ENCODE peak calls at places on chromosomes 11 and 22, in ten cellular contexts. E is HCT116, W is fibroblast of the aortic adventitia, F is GM06990, Z is mucosa of descending colon, X is stomach, N is Peyer's patch, C is brain microvascular endothelial cell, O is A549, U is BJ. J is an unnamed sample.

GRCh38 chr11:134640971-134641968 is 229.2 kb upstream of the B3GAT1 start:
- DNase-seq in E (no peak), N (no peak), X (no peak), W (no peak), Z (no peak), C (no peak), O (no peak), U (no peak), F (no peak), J (no peak)

GRCh38 chr22:27749597-27750225 is 51.8 kb downstream of the MN1 start:
- DNase-seq in F (no peak), Z (no peak), N (no peak), C (peak; percentile 6), O (no peak), X (no peak), U (no peak), W (peak; percentile 71), E (no peak), J (peak; percentile 72)

GRCh38 chr11:31412946-31413345 is 43.3 kb downstream of the DNAJC24 start:
- DNase-seq in W (peak; percentile 42), N (no peak), E (no peak), O (no peak), U (peak; percentile 28), F (no peak), Z (no peak), X (no peak), C (peak; percentile 15), J (peak; percentile 38)

GRCh38 chr11:313304-313786 is 495 bp upstream of the IFITM1 start:
- DNase-seq in O (no peak), U (no peak), F (peak; percentile 66), W (no peak), Z (peak; percentile 53), N (no peak), E (no peak), C (no peak), X (no peak), J (peak; percentile 51)

GRCh38 chr11:48116843-48117242 is 99.8 kb upstream of the OR4B1 start:
- DNase-seq in U (no peak), O (peak; percentile 35), C (no peak), W (no peak), Z (no peak), F (no peak), N (no peak), X (no peak), E (no peak), J (peak; percentile 55)

GRCh38 chr22:17917490-17917983 is 106.8 kb downstream of the MICAL3 start:
- DNase-seq in N (peak; percentile 93), E (no peak), U (no peak), X (no peak), C (no peak), F (peak; percentile 57), O (no peak), Z (peak; percentile 79), W (no peak), J (no peak)

GRCh38 chr11:8838248-8838647 is 72.7 kb upstream of the AKIP1 start:
- DNase-seq in X (no peak), F (no peak), O (no peak), Z (no peak), E (no peak), N (no peak), U (peak; percentile 98), C (peak; percentile 59), W (peak; percentile 70), J (peak; percentile 87)

GRCh38 chr11:128860571-128861361 is 6.3 kb downstream of the KCNJ1 start:
- DNase-seq in N (no peak), W (peak; percentile 7), U (peak; percentile 53), E (no peak), O (no peak), C (no peak), Z (no peak), X (no peak), F (no peak), J (peak; percentile 12)

GRCh38 chr11:59223611-59224010 is 10.9 kb upstream of the MPEG1 start:
- DNase-seq in U (no peak), E (no peak), N (no peak), O (no peak), F (no peak), Z (no peak), W (no peak), X (no peak), C (no peak), J (peak; percentile 45)

GRCh38 chr11:130215531-130216220 is 56.1 kb downstream of the ST14 start:
- DNase-seq in F (no peak), X (peak; percentile 24), O (no peak), C (no peak), U (no peak), W (no peak), Z (peak; percentile 30), E (no peak), N (peak; percentile 44), J (no peak)

GRCh38 chr11:88104408-88104807 is 70.8 kb downstream of the RAB38 start:
- DNase-seq in Z (no peak), N (no peak), W (no peak), E (no peak), F (no peak), X (no peak), U (no peak), O (peak; percentile 48), C (no peak), J (no peak)

GRCh38 chr11:118544010-118544646 is 13.1 kb downstream of the TMEM25 start:
- DNase-seq in U (no peak), Z (no peak), W (no peak), F (no peak), N (peak; percentile 11), X (no peak), C (no peak), E (no peak), O (no peak), J (no peak)

GRCh38 chr11:97345031-97345430 is 955.2 kb downstream of the JRKL start:
- DNase-seq in U (no peak), E (no peak), X (no peak), N (no peak), O (no peak), Z (no peak), W (no peak), C (no peak), F (no peak), J (no peak)

GRCh38 chr11:120547871-120548681 is 36.5 kb downstream of the GRIK4 start:
- DNase-seq in U (peak; percentile 90), N (peak; percentile 65), O (peak; percentile 32), X (peak; percentile 70), C (peak; percentile 92), W (peak; percentile 90), F (no peak), Z (peak; percentile 73), E (peak; percentile 75), J (peak; percentile 89)

GRCh38 chr11:3956038-3956437 is 100.6 kb downstream of the STIM1 start:
- DNase-seq in Z (no peak), U (no peak), E (no peak), O (no peak), W (no peak), X (no peak), N (no peak), C (no peak), F (no peak), J (no peak)

GRCh38 chr11:3959015-3959917 is 103.8 kb downstream of the STIM1 start:
- DNase-seq in O (peak; percentile 53), X (no peak), C (peak; percentile 76), F (no peak), Z (no peak), U (no peak), E (no peak), N (no peak), W (peak; percentile 70), J (peak; percentile 42)

GRCh38 chr11:3956748-3957147 is 101.3 kb downstream of the STIM1 start:
- DNase-seq in Z (no peak), E (no peak), C (no peak), O (no peak), N (no peak), X (no peak), F (no peak), U (no peak), W (no peak), J (no peak)

GRCh38 chr11:3958301-3958700 is 102.8 kb downstream of the STIM1 start:
- DNase-seq in W (no peak), E (no peak), C (no peak), F (no peak), U (no peak), N (no peak), X (no peak), Z (no peak), O (no peak), J (no peak)

DNA sequence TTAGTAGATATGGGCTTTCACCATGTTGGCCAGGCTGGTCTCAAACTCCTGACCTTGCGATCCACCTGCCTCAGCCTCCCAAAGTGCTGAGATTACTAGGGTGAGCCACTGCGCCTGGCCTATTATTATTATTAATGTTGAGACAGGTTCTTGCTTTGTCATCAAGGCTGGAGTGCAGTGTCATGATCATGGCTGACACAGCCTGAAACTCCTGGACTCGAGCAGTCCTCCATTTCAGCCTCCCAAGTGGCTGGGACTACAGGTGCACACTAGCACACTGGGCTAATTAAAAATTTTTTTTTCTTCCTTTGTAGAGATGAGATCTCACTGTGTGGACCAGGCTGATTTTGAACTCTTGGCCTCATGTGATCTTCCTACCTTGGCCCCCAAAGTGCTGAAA is 102.0 kb downstream of the STIM1 start:
- DNase-seq in Z (no peak), X (no peak), F (no peak), N (no peak), E (no peak), W (no peak), O (no peak), C (no peak), U (no peak), J (no peak)
- H3K4me3 ChIP-seq in Z (no peak overlapping the region), X (no peak overlapping the region), F (no peak overlapping the region), N (no peak overlapping the region), E (no peak overlapping the region), W (no peak overlapping the region), O (no peak overlapping the region), C (no peak overlapping the region), U (no peak overlapping the region), J (no peak overlapping the region)

GRCh38 chr22:35411112-35411511 is 11.2 kb downstream of the MCM5 start:
- DNase-seq in E (no peak), W (no peak), X (no peak), O (no peak), C (no peak), N (peak; percentile 70), Z (no peak), U (no peak), F (peak; percentile 40), J (no peak)
- TF ChIP-seq CTCF in E (no peak), W (no peak), X (no peak), O (no peak), C (no peak), N (no peak), Z (no peak), U (no peak), F (peak; percentile 65), J (no peak)

DNA sequence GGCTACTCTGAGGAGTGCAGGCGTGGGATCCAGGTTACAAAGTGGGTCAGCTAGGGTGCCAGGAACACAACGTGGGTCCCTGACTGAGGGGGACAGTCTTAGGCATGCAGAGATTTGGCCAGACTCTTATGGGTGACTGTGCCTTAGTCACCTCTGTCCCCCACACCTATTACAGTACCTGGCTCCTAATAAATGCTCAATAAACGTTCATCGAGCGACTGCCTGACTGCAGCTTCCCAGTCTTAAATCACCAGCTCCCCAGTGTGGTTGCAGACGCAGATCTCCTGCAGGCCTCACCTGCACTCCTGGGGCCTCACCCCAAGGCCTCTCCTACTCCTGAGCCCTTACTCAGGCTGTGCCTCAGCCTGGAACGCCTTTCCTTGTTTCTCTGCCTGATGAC is 3.2 kb upstream of the SUN2 start:
- DNase-seq in E (no peak), F (no peak), W (no peak), U (no peak), O (no peak), C (no peak), Z (no peak), X (no peak), N (no peak), J (no peak)
- H3K4me3 ChIP-seq in E (no peak overlapping the region), F (no peak overlapping the region), W (no peak overlapping the region), U (no peak overlapping the region), O (no peak overlapping the region), C (no peak overlapping the region), Z (no peak overlapping the region), X (no peak overlapping the region), N (no peak overlapping the region), J (no peak overlapping the region)

GRCh38 chr11:102832612-102833011 is 10.8 kb downstream of the MMP3 start:
- DNase-seq in W (no peak), N (no peak), E (no peak), F (no peak), U (no peak), O (no peak), X (no peak), C (no peak), Z (no peak), J (no peak)
- TF ChIP-seq CTCF in W (no peak), N (no peak), E (no peak), F (no peak), U (no peak), O (no peak), X (no peak), C (no peak), Z (no peak), J (no peak)

J was measured in cardiac fibroblast.